ENCODE peak calls at places on chromosomes 6 and 20, in five cellular contexts. Y is ovary, M is GM12865, I is left lung, C is A549. X is an unnamed sample.

GRCh38 chr20:4090756-4091331 is 75.5 kb upstream of the RNF24 start:
- DNase-seq in Y (no peak), M (no peak), I (no peak), C (peak; percentile 51), X (peak; percentile 85)

GRCh38 chr6:3352678-3353077 is 93.9 kb downstream of the PSMG4 start:
- DNase-seq in Y (no peak), M (no peak), I (no peak), C (no peak), X (no peak)

GRCh38 chr6:1724616-1725015 is 114.9 kb downstream of the FOXC1 start:
- DNase-seq in Y (no peak), M (no peak), I (peak; percentile 47), C (peak; percentile 62), X (no peak)

GRCh38 chr6:54579011-54579410 is 267.6 kb upstream of the FAM83B start:
- DNase-seq in Y (no peak), M (no peak), I (no peak), C (no peak), X (no peak)

GRCh38 chr20:12847862-12848261 is 160.9 kb upstream of the SPTLC3 start:
- DNase-seq in Y (no peak), M (no peak), I (no peak), C (no peak), X (peak; percentile 0)

GRCh38 chr6:89485320-89485719 is 52.4 kb downstream of the ANKRD6 start:
- DNase-seq in Y (no peak), M (no peak), I (no peak), C (no peak), X (no peak)

GRCh38 chr20:58715709-58716475 is 23.3 kb downstream of the NPEPL1 start:
- DNase-seq in Y (peak; percentile 27), M (no peak), I (peak; percentile 28), C (no peak), X (no peak)

GRCh38 chr6:12572884-12573824 is 143.4 kb upstream of the PHACTR1 start:
- DNase-seq in Y (no peak), M (no peak), I (no peak), C (peak; percentile 81), X (peak; percentile 44)

GRCh38 chr6:112049051-112049799 is 4.7 kb upstream of the CCN6 start:
- DNase-seq in Y (no peak), M (no peak), I (no peak), C (no peak), X (no peak)

GRCh38 chr6:67680297-67680932 is 954.7 kb upstream of the ADGRB3 start:
- DNase-seq in Y (no peak), M (no peak), I (no peak), C (no peak), X (peak; percentile 61)

GRCh38 chr20:47274449-47275108 is 81.9 kb downstream of the ZMYND8 start:
- DNase-seq in Y (no peak), M (peak; percentile 81), I (no peak), C (peak; percentile 87), X (peak; percentile 98)

GRCh38 chr20:34037121-34037520 is 43.4 kb downstream of the RALY start:
- DNase-seq in Y (no peak), M (no peak), I (no peak), C (no peak), X (no peak)

GRCh38 chr6:166201878-166202277 is 34.2 kb upstream of the TBXT start:
- DNase-seq in Y (no peak), M (no peak), I (no peak), C (no peak), X (no peak)

GRCh38 chr6:89611666-89612065 is 26.9 kb downstream of the LYRM2 start:
- DNase-seq in Y (no peak), M (no peak), I (no peak), C (no peak), X (peak; percentile 29)

GRCh38 chr6:79416931-79417330 is 120.3 kb downstream of the LCA5 start:
- DNase-seq in Y (no peak), M (no peak), I (no peak), C (no peak), X (no peak)

GRCh38 chr6:138032571-138032970 is 74.6 kb downstream of the PERP start:
- DNase-seq in Y (no peak), M (no peak), I (no peak), C (no peak), X (no peak)

GRCh38 chr20:44064501-44065400 is 122.2 kb downstream of the JPH2 start:
- DNase-seq in Y (no peak), M (no peak), I (no peak), C (no peak), X (no peak)

GRCh38 chr6:4849214-4849613 is 73.0 kb downstream of the CDYL start:
- DNase-seq in Y (no peak), M (no peak), I (no peak), C (no peak), X (no peak)

GRCh38 chr20:32596681-32597252 is 11.6 kb upstream of the NOL4L start:
- DNase-seq in Y (no peak), M (no peak), I (no peak), C (no peak), X (no peak)

GRCh38 chr6:104332407-104332806 is 527.3 kb downstream of the HACE1 start:
- DNase-seq in Y (no peak), M (no peak), I (no peak), C (no peak), X (no peak)

GRCh38 chr20:53639128-53639527 is 45.5 kb upstream of the ZNF217 start:
- DNase-seq in Y (no peak), M (no peak), I (no peak), C (no peak), X (no peak)

GRCh38 chr6:27541212-27541931 is 68.5 kb upstream of the ZNF184 start:
- DNase-seq in Y (no peak), M (peak; percentile 66), I (no peak), C (peak; percentile 85), X (peak; percentile 59)

GRCh38 chr6:135451617-135452190 is 45.8 kb downstream of the AHI1 start:
- DNase-seq in Y (no peak), M (peak; percentile 48), I (no peak), C (peak; percentile 32), X (peak; percentile 57)

GRCh38 chr6:148221580-148221979 is 121.1 kb upstream of the SASH1 start:
- DNase-seq in Y (no peak), M (no peak), I (no peak), C (no peak), X (no peak)

GRCh38 chr20:50283922-50284810 is 93.5 kb downstream of the CEBPB start:
- DNase-seq in Y (peak; percentile 56), M (no peak), I (peak; percentile 89), C (peak; percentile 80), X (peak; percentile 67)

GRCh38 chr6:13868236-13868635 is 53.9 kb upstream of the MCUR1 start:
- DNase-seq in Y (no peak), M (no peak), I (no peak), C (no peak), X (no peak)

GRCh38 chr6:144805049-144805448 is 519.9 kb downstream of the UTRN start:
- DNase-seq in Y (no peak), M (no peak), I (no peak), C (no peak), X (no peak)

GRCh38 chr6:22147983-22148797 is 148.6 kb downstream of the PRL start:
- DNase-seq in Y (peak; percentile 38), M (no peak), I (peak; percentile 38), C (peak; percentile 27), X (peak; percentile 62)

GRCh38 chr20:64100566-64100888 is 6.8 kb downstream of the NPBWR2 start:
- DNase-seq in Y (no peak), M (no peak), I (no peak), C (no peak), X (no peak)

GRCh38 chr6:53752856-53753255 is 41.9 kb upstream of the LRRC1 start:
- DNase-seq in Y (no peak), M (no peak), I (no peak), C (no peak), X (peak; percentile 45)

GRCh38 chr20:4234128-4234527 is 218.8 kb upstream of the RNF24 start:
- DNase-seq in Y (peak; percentile 65), M (no peak), I (no peak), C (peak; percentile 49), X (peak; percentile 96)

GRCh38 chr6:32816746-32817204 is at the start of gene HLA-DOB:
- DNase-seq in Y (no peak), M (peak; percentile 73), I (no peak), C (peak; percentile 7), X (peak; percentile 38)
- TF ChIP-seq CTCF in Y (no peak), M (no peak), I (no peak), C (no peak), X (no peak)

GRCh38 chr6:25414168-25414567 is 135.0 kb downstream of the CARMIL1 start:
- DNase-seq in Y (no peak), M (peak; percentile 30), I (no peak), C (no peak), X (no peak)
- H3K4me3 ChIP-seq in Y (no peak overlapping the region), M (no peak overlapping the region), I (no peak overlapping the region), C (no peak overlapping the region), X (no peak overlapping the region)

GRCh38 chr20:21808863-21809664 is 103.6 kb downstream of the PAX1 start:
- DNase-seq in Y (peak; percentile 35), M (peak; percentile 50), I (peak; percentile 35), C (peak; percentile 29), X (peak; percentile 11)
- TF ChIP-seq CTCF in Y (no peak), M (peak; percentile 80), I (peak; percentile 43), C (peak; percentile 69), X (peak; percentile 52)

DNA sequence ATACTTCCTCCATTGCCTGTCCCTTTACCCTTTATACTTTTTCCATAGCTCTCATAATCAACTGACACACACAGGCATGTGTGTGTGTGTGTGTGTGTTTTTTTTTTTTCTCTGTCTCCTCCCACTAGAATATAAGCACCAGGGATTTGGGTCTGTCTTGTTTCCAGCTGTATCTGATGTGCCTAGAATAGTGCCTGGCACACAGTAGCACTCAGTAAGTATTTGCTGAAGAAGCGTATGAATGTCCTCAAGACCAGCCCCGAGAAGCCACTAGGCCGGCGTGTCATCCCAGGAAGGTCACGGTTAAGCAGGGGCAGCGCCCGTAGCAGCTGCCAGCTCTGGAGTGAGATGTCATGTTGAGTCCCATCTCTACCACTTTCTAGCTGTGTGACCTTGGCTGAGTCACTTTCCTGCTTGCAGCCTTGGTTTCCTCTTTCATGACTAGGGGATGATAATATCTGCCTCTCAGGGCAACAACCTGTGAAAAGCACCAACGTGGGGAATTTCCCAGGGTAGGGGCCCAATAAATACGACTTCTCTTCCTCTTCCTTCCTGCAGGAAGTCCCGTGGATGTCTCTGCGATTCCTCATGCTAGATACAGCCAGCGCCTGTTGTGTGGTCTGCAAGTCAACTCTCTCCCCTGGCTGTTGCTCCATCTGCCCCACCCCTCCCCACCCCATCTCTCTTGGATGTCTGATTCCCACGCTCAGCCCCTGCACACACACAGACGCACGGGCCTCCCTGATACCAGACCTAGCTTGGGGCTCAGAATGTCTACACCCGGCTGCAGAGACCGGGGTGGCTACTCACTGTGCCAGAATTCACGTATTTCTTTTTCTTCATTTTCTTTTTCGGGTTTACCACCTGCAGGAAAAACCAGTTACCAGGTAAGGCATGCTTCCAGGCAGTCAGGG is 58.1 kb downstream of the RAB44 start:
- DNase-seq in Y (no peak), M (peak; percentile 92), I (no peak), C (peak; percentile 25), X (peak; percentile 47)
- H3K4me3 ChIP-seq in Y (no peak overlapping the region), M (peak overlapping the region; percentile 75), I (no peak overlapping the region), C (no peak overlapping the region), X (no peak overlapping the region)